ENCODE peak calls at places on chromosomes 13 and 19, in ten cellular contexts. S, N, A, J, E, D, P, M, I and V are unnamed samples.

GRCh38 chr13:50236898-50237318 is 221.7 kb downstream of the KCNRG start:
- DNase-seq in S (no peak), N (no peak), A (peak; percentile 45), J (peak; percentile 8), E (no peak), D (no peak), P (no peak), M (no peak), I (no peak), V (peak; percentile 22)

GRCh38 chr19:38949580-38950367 is 19.0 kb downstream of the MRPS12 start:
- DNase-seq in S (peak; percentile 61), N (peak; percentile 95), A (peak; percentile 78), J (peak; percentile 82), E (peak; percentile 67), D (peak; percentile 73), P (peak; percentile 87), M (peak; percentile 87), I (peak; percentile 20), V (peak; percentile 79)

GRCh38 chr13:99383511-99383921 is 76.3 kb upstream of the GPR183 start:
- DNase-seq in S (no peak), N (no peak), A (no peak), J (no peak), E (no peak), D (no peak), P (no peak), M (no peak), I (no peak), V (no peak)

GRCh38 chr13:30711375-30711774 is 24.0 kb upstream of the ALOX5AP start:
- DNase-seq in S (no peak), N (no peak), A (peak; percentile 71), J (peak; percentile 73), E (no peak), D (no peak), P (no peak), M (no peak), I (peak; percentile 30), V (peak; percentile 77)

GRCh38 chr13:109840201-109840892 is 54.0 kb upstream of the IRS2 start:
- DNase-seq in S (no peak), N (no peak), A (peak; percentile 69), J (peak; percentile 34), E (no peak), D (no peak), P (no peak), M (no peak), I (peak; percentile 77), V (peak; percentile 39)

GRCh38 chr13:34943675-34944634 is 1.9 kb downstream of the NBEA start:
- DNase-seq in S (no peak), N (no peak), A (no peak), J (no peak), E (no peak), D (no peak), P (no peak), M (peak; percentile 9), I (peak; percentile 30), V (no peak)

GRCh38 chr19:9878511-9879196 is 43.5 kb downstream of the PIN1 start:
- DNase-seq in S (no peak), N (no peak), A (no peak), J (no peak), E (no peak), D (no peak), P (no peak), M (no peak), I (no peak), V (peak; percentile 44)

GRCh38 chr19:23882493-23882892 is 32.2 kb upstream of the ZNF726 start:
- DNase-seq in S (no peak), N (no peak), A (no peak), J (no peak), E (no peak), D (no peak), P (no peak), M (no peak), I (no peak), V (no peak)

GRCh38 chr19:11263726-11264125 is 1.4 kb upstream of the DOCK6 start:
- DNase-seq in S (no peak), N (no peak), A (no peak), J (no peak), E (no peak), D (no peak), P (no peak), M (no peak), I (no peak), V (no peak)

GRCh38 chr13:101424381-101425155 is 8.3 kb upstream of the NALCN start:
- DNase-seq in S (no peak), N (no peak), A (no peak), J (peak; percentile 36), E (no peak), D (no peak), P (no peak), M (peak; percentile 29), I (peak; percentile 33), V (no peak)

GRCh38 chr19:45469132-45469834 is 1.5 kb downstream of the FOSB start:
- DNase-seq in S (peak; percentile 92), N (peak; percentile 98), A (peak; percentile 91), J (peak; percentile 96), E (peak; percentile 92), D (peak; percentile 92), P (peak; percentile 94), M (peak; percentile 95), I (peak; percentile 91), V (peak; percentile 94)

GRCh38 chr13:101673360-101674105 is 221.1 kb downstream of the ITGBL1 start:
- DNase-seq in S (no peak), N (no peak), A (peak; percentile 35), J (no peak), E (no peak), D (no peak), P (no peak), M (no peak), I (peak; percentile 8), V (no peak)

GRCh38 chr19:47444388-47444821 is 25.1 kb upstream of the MEIS3 start:
- DNase-seq in S (no peak), N (no peak), A (no peak), J (no peak), E (no peak), D (peak; percentile 39), P (no peak), M (no peak), I (no peak), V (no peak)

GRCh38 chr13:21742041-21742440 is 71.2 kb downstream of the FGF9 start:
- DNase-seq in S (no peak), N (no peak), A (no peak), J (no peak), E (no peak), D (no peak), P (no peak), M (no peak), I (no peak), V (no peak)

GRCh38 chr13:66154981-66155380 is 1075.2 kb downstream of the PCDH9 start:
- DNase-seq in S (no peak), N (no peak), A (peak; percentile 25), J (no peak), E (no peak), D (no peak), P (no peak), M (peak; percentile 45), I (no peak), V (peak; percentile 28)

GRCh38 chr13:108437496-108437895 is 168.0 kb downstream of the TNFSF13B start:
- DNase-seq in S (no peak), N (no peak), A (no peak), J (peak; percentile 59), E (no peak), D (no peak), P (no peak), M (no peak), I (peak; percentile 5), V (no peak)

DNA sequence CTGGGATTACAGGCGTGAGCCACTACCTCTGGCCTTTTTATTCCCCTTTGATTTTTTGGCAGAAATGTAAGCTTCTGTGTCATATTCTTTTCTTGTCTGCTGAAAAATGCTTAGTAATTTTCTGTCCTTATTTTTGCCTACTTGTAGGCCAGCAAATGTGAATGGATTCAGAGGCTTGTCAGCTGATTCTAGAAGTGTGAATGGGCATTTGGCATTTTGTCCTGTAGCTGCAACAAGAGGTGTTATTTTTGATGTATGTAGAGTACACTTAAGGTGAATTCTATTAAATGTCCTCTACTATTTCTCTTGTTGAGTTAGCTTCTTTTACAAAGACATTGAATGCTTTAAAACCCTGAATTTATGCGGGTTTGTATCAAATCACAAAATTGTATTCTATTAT is 50.0 kb downstream of the FRY start:
- DNase-seq in S (no peak), N (no peak), A (no peak), J (no peak), E (no peak), D (no peak), P (no peak), M (no peak), I (no peak), V (no peak)
- TF ChIP-seq CTCF in S (no peak), N (no peak), A (no peak), J (no peak), E (no peak), D (no peak), P (no peak), M (no peak), I (no peak), V (no peak)

GRCh38 chr13:44917589-44918322 is 71.5 kb downstream of the NUFIP1 start:
- DNase-seq in S (peak; percentile 96), N (peak; percentile 99), A (peak; percentile 97), J (peak; percentile 98), E (peak; percentile 94), D (peak; percentile 96), P (peak; percentile 93), M (peak; percentile 98), I (peak; percentile 92), V (peak; percentile 98)
- TF ChIP-seq CTCF in S (no peak), N (peak; percentile 61), A (peak; percentile 42), J (peak; percentile 37), E (peak; percentile 48), D (no peak), P (peak; percentile 41), M (peak; percentile 42), I (no peak), V (peak; percentile 41)

GRCh38 chr19:43699506-43700367 is 16.1 kb upstream of the IRGC start:
- DNase-seq in S (peak; percentile 18), N (no peak), A (peak; percentile 40), J (peak; percentile 43), E (no peak), D (no peak), P (peak; percentile 34), M (peak; percentile 46), I (no peak), V (peak; percentile 40)
- TF ChIP-seq CTCF in S (no peak), N (no peak), A (no peak), J (peak; percentile 21), E (no peak), D (no peak), P (no peak), M (peak; percentile 12), I (no peak), V (no peak)

DNA sequence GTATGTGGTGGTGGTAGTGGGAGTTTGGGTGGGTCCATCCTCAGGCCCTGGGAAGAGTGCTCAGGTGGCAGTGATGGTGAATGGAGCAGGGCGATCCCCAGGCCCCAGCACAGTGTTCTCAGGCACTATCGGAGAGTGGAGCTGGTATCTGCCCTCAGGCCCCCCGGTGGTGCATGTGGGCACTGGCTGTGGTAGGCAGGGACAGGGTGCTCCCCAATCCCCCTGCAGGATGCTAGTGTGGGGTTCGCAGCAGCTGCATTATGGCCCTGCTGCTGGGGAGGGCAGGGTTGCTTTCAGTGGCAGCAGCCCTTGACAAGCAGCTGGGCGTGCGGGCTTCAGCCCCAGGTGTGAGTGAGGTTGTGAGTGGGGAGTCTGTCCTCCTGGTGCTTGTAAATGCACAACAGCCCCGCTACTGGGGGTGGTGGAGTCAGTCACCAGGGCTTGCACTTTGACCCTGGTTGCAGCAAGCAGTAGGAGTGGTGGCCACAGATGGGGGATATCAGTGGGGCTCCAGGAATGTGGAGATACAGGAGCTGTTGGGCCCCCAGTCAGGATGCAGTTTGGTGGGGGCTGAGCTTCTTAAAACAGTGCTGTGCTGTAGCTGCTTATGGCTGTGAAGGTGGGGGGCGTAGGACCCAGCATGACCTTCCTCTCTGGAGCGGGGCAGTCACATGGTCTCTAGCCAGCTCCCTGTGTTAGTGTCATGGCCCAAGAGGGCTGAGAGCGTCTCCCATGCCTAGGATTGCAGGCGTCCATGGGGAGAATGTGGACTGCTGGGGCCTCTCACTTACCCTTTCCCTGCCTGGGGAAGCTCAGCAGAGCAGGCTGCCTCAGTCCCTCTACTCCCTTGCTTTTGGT is 38.7 kb upstream of the ARHGEF7 start:
- DNase-seq in S (no peak), N (peak; percentile 57), A (no peak), J (no peak), E (no peak), D (no peak), P (no peak), M (no peak), I (no peak), V (no peak)
- TF ChIP-seq CTCF in S (no peak), N (no peak), A (no peak), J (no peak), E (no peak), D (no peak), P (no peak), M (no peak), I (no peak), V (no peak)